ENCODE peak calls at places on chromosomes 13 and 19, in eight cellular contexts. K, W, N, X, Q, C, Z and U are unnamed samples.

GRCh38 chr13:82147526-82147925 is 1734.7 kb downstream of the SLITRK1 start:
- DNase-seq in C (no peak), N (no peak), Z (no peak), Q (peak; percentile 0), W (no peak), X (no peak), K (no peak), U (no peak)

GRCh38 chr13:75661443-75661842 is 25.3 kb downstream of the LMO7 start:
- DNase-seq in Q (no peak), W (no peak), Z (no peak), K (no peak), C (no peak), N (no peak), X (no peak), U (no peak)

GRCh38 chr13:113981201-113981605 is 7.3 kb upstream of the C13orf46 start:
- DNase-seq in N (no peak), W (peak; percentile 81), C (no peak), Q (no peak), Z (no peak), K (no peak), X (peak; percentile 68), U (peak; percentile 44)

GRCh38 chr13:35649162-35649561 is 172.7 kb upstream of the MAB21L1 start:
- DNase-seq in X (no peak), N (no peak), Z (no peak), W (no peak), C (no peak), Q (peak; percentile 35), K (no peak), U (no peak)

GRCh38 chr13:91482427-91482826 is 84.0 kb downstream of the GPC5 start:
- DNase-seq in C (peak; percentile 78), W (no peak), Z (no peak), K (no peak), Q (no peak), X (no peak), N (no peak), U (no peak)

GRCh38 chr19:778910-779653 is 18.2 kb upstream of the PTBP1 start:
- DNase-seq in N (no peak), C (no peak), Z (no peak), K (peak; percentile 84), X (peak; percentile 68), Q (peak; percentile 95), W (no peak), U (no peak)

GRCh38 chr19:10112895-10113591 is 1.6 kb downstream of the P2RY11 start:
- DNase-seq in X (no peak), K (no peak), Z (peak; percentile 59), N (peak; percentile 51), C (peak; percentile 62), W (no peak), Q (peak; percentile 44), U (peak; percentile 56)

GRCh38 chr13:66462187-66462586 is 767.9 kb downstream of the PCDH9 start:
- DNase-seq in X (no peak), W (no peak), Z (no peak), C (no peak), Q (no peak), N (no peak), K (no peak), U (no peak)

GRCh38 chr13:113879506-113880360 is 15.9 kb upstream of the GAS6 start:
- DNase-seq in W (no peak), Z (peak; percentile 5), Q (no peak), X (no peak), C (no peak), N (no peak), K (no peak), U (no peak)

GRCh38 chr13:34926513-34926912 is 15.6 kb upstream of the NBEA start:
- DNase-seq in X (no peak), C (peak; percentile 61), Z (no peak), N (no peak), Q (peak; percentile 78), K (no peak), W (no peak), U (no peak)

GRCh38 chr13:46051958-46052313 is 610 bp downstream of the ZC3H13 start:
- DNase-seq in K (no peak), W (no peak), N (no peak), X (no peak), C (no peak), Q (peak; percentile 4), Z (no peak), U (no peak)

GRCh38 chr13:46053162-46054012 is 841 bp upstream of the ZC3H13 start:
- DNase-seq in Q (no peak), Z (no peak), K (no peak), C (peak; percentile 25), X (no peak), W (no peak), N (no peak), U (no peak)

GRCh38 chr13:46050771-46051170 is 1.8 kb downstream of the ZC3H13 start:
- DNase-seq in N (no peak), K (no peak), C (no peak), Z (no peak), X (no peak), Q (no peak), W (no peak), U (no peak)

GRCh38 chr13:46057251-46058015 is 4.9 kb upstream of the ZC3H13 start:
- DNase-seq in W (no peak), Z (no peak), N (no peak), Q (no peak), K (no peak), X (no peak), C (peak; percentile 31), U (no peak)

DNA sequence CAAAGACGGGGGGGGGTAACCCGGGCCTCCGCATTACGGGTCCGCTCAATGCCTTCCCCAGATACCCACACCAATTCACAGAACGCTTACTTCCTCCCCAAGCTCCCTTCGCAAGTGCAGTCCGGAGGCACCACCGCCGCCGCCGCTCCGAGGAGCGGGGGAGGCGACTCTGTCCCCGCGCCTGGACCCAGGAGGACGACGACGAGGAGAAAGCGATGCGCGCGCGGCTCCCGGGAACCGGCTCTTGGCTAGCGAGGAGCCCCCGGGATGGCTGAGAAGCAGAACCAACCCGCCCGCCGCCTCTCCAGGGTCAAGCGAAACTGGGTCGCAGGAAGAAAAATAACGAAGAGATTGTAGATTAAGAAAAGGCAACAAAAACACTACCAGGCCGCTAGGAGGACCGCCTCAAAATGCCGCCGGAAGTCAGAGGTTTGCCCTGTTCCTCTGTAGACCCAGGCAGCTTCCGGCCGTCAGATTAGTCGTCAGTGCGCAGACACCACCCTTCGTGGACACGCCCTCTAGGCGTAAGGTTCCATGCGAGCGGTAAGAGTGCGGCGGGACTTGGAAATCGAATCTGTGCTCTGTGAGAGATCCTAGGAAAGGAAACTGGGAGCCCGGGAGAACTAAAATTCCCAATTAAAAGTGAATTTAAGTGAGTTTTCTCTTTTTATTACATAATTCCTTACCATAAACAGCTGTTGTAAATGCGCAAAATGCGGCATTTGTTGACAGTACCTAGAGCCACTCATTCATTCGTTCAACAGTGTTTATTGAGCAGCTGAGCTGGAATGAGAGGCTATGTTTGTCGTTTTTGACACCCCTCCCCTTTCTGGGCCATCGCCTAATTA is at the start of gene ZC3H13:
- DNase-seq in W (peak; percentile 91), K (peak; percentile 97), X (peak; percentile 83), C (peak; percentile 97), Z (peak; percentile 93), Q (peak; percentile 96), N (peak; percentile 82), U (peak; percentile 92)
- TF ChIP-seq CTCF in W (peak; percentile 53), K (peak; percentile 32), X (peak; percentile 16), C (peak; percentile 53), Z (no peak), Q (peak; percentile 31), N (peak; percentile 58), U (peak; percentile 43)

DNA sequence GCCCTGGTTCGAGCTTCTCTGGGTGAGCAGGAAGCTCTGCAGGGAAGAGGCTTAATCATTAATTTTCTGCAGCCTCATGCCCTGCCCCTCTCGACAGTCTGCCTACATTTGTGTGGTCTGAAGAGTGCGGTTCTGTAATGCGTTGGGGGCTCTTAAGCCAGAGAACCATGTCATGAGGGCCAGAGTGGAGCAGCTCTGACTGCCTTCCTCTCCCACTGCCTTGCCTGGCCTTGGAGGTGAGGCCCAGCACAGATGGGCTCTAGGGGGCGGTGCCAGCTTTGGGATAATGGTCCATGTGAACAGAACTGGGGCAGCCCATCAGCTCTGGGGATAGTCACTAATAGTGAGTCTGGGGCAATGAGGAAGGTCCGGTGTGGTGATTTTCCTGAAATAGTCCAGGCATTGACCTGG is 5.7 kb downstream of the FGF9 start:
- DNase-seq in W (no peak), C (peak; percentile 69), X (no peak), K (no peak), Z (peak; percentile 18), N (no peak), Q (no peak), U (no peak)
- TF ChIP-seq CTCF in W (no peak), C (peak; percentile 56), X (no peak), K (no peak), Z (peak; percentile 30), N (peak; percentile 31), Q (no peak), U (no peak)

GRCh38 chr13:43303040-43303729 is 279.8 kb downstream of the DNAJC15 start:
- DNase-seq in N (peak; percentile 37), K (no peak), C (peak; percentile 82), Z (peak; percentile 21), W (no peak), X (no peak), Q (peak; percentile 80), U (no peak)
- TF ChIP-seq CTCF in N (peak; percentile 76), K (peak; percentile 64), C (peak; percentile 68), Z (peak; percentile 20), W (peak; percentile 44), X (no peak), Q (peak; percentile 66), U (no peak)

GRCh38 chr13:104204177-104204576 is 1138.0 kb upstream of the SLC10A2 start:
- DNase-seq in C (no peak), N (no peak), W (no peak), X (no peak), K (no peak), Z (no peak), Q (no peak), U (no peak)
- TF ChIP-seq CTCF in C (no peak), N (no peak), W (no peak), X (no peak), K (no peak), Z (no peak), Q (no peak), U (no peak)

GRCh38 chr13:110511509-110512181 is 49.9 kb downstream of the RAB20 start:
- DNase-seq in N (no peak), C (no peak), X (no peak), W (no peak), K (no peak), Q (no peak), Z (no peak), U (no peak)
- TF ChIP-seq CTCF in N (no peak), C (no peak), X (no peak), W (no peak), K (no peak), Q (no peak), Z (no peak), U (no peak)

DNA sequence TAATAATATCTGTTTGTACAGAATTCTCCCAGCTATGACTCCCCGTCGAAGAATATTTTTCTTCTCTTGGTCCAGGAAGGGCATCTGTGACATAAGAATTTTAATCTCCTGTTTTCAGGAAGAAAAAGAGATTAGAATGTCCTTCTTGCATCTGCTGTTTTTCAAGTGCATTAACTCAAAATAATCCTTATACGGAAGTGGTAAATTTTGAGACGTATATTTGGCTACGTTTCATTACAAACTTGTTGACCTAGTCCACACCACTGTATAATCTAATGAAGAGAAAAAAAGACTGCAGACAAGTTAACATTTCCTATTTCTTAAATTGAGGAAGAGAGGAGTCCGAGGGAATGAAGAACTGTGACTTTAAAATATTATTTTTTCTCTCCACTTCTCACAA is 959.9 kb downstream of the DIAPH3 start:
- DNase-seq in Q (peak; percentile 44), Z (no peak), X (no peak), W (no peak), N (no peak), C (no peak), K (no peak), U (no peak)
- TF ChIP-seq CTCF in Q (no peak), Z (no peak), X (no peak), W (no peak), N (no peak), C (no peak), K (no peak), U (no peak)

GRCh38 chr19:52993342-52994178 is 20.2 kb upstream of the ERVV-1 start:
- DNase-seq in Z (peak; percentile 73), X (peak; percentile 64), K (peak; percentile 91), W (peak; percentile 77), C (peak; percentile 96), N (peak; percentile 89), Q (peak; percentile 83), U (peak; percentile 75)
- TF ChIP-seq CTCF in Z (peak; percentile 20), X (peak; percentile 60), K (peak; percentile 61), W (peak; percentile 47), C (peak; percentile 72), N (peak; percentile 83), Q (peak; percentile 13), U (peak; percentile 89)